ENCODE peak calls at places on chromosomes 12 and 14, in nine cellular contexts. W, Q, H, P, C, N, U, T and V are unnamed samples.

GRCh38 chr12:120514002-120514401 is 15.0 kb downstream of the COQ5 start:
- DNase-seq in T (no peak), W (no peak), H (no peak), N (no peak), C (no peak), Q (no peak), U (no peak), P (no peak), V (no peak)

GRCh38 chr12:15522574-15523187 is 200.4 kb downstream of the PTPRO start:
- DNase-seq in T (no peak), P (peak; percentile 29), Q (no peak), N (peak; percentile 79), H (no peak), C (peak; percentile 58), U (peak; percentile 39), W (no peak), V (peak; percentile 42)

GRCh38 chr12:19223695-19224094 is 94.2 kb downstream of the PLEKHA5 start:
- DNase-seq in T (no peak), N (no peak), W (no peak), Q (no peak), U (no peak), H (no peak), C (no peak), P (no peak), V (peak; percentile 44)

GRCh38 chr12:22744197-22744596 is 119.2 kb downstream of the ETNK1 start:
- DNase-seq in N (no peak), Q (no peak), P (no peak), H (no peak), T (no peak), U (no peak), C (no peak), W (no peak), V (no peak)

GRCh38 chr12:96205909-96206308 is 11.7 kb downstream of the ELK3 start:
- DNase-seq in W (no peak), H (no peak), P (no peak), U (no peak), N (no peak), C (no peak), Q (no peak), T (no peak), V (no peak)

GRCh38 chr12:113980537-113981337 is 14.6 kb upstream of the RBM19 start:
- DNase-seq in Q (peak; percentile 37), H (peak; percentile 35), U (peak; percentile 56), N (peak; percentile 41), C (peak; percentile 66), T (no peak), P (peak; percentile 51), W (no peak), V (peak; percentile 68)

GRCh38 chr12:54404061-54405004 is 14.7 kb downstream of the ITGA5 start:
- DNase-seq in Q (peak; percentile 62), P (no peak), U (peak; percentile 30), T (no peak), N (no peak), H (peak; percentile 61), W (peak; percentile 73), C (peak; percentile 25), V (peak; percentile 72)

GRCh38 chr12:123912415-123913385 is 59.9 kb downstream of the CCDC92 start:
- DNase-seq in N (no peak), T (no peak), P (no peak), U (no peak), C (peak; percentile 55), H (no peak), W (no peak), Q (no peak), V (peak; percentile 22)

GRCh38 chr14:67650694-67651093 is 23.7 kb downstream of the VTI1B start:
- DNase-seq in P (no peak), T (no peak), U (no peak), H (no peak), C (no peak), Q (no peak), N (no peak), W (no peak), V (peak; percentile 26)

GRCh38 chr12:3872800-3873636 is at the start of gene PARP11:
- DNase-seq in C (peak; percentile 98), N (peak; percentile 89), P (peak; percentile 89), H (peak; percentile 94), T (peak; percentile 98), W (peak; percentile 99), U (peak; percentile 93), Q (peak; percentile 97), V (peak; percentile 97)

GRCh38 chr12:68373836-68374314 is 41.7 kb upstream of the MDM1 start:
- DNase-seq in P (no peak), C (no peak), T (no peak), W (peak; percentile 50), N (no peak), H (peak; percentile 30), U (no peak), Q (no peak), V (no peak)

GRCh38 chr14:99224116-99224910 is 47.7 kb downstream of the BCL11B start:
- DNase-seq in T (no peak), W (no peak), U (no peak), C (no peak), N (no peak), Q (no peak), H (no peak), P (no peak), V (no peak)

GRCh38 chr14:91320266-91320665 is 75.8 kb upstream of the GPR68 start:
- DNase-seq in W (no peak), T (no peak), C (no peak), U (no peak), Q (no peak), P (no peak), H (no peak), N (no peak), V (no peak)

GRCh38 chr12:62581288-62582064 is 114.8 kb downstream of the MON2 start:
- DNase-seq in H (peak; percentile 29), N (no peak), T (peak; percentile 10), C (peak; percentile 53), Q (no peak), W (no peak), U (peak; percentile 62), P (peak; percentile 38), V (peak; percentile 69)

GRCh38 chr14:38108681-38109080 is 99.0 kb upstream of the SSTR1 start:
- DNase-seq in P (no peak), T (no peak), N (no peak), H (no peak), U (no peak), C (no peak), Q (no peak), W (no peak), V (peak; percentile 50)

GRCh38 chr12:39081910-39082309 is 176.5 kb upstream of the CPNE8 start:
- DNase-seq in C (no peak), W (no peak), H (no peak), P (no peak), Q (no peak), T (no peak), U (no peak), N (no peak), V (no peak)

GRCh38 chr14:60188115-60188514 is 22.9 kb upstream of the DHRS7 start:
- DNase-seq in H (no peak), C (no peak), U (no peak), T (no peak), Q (no peak), W (no peak), N (no peak), P (no peak), V (no peak)

GRCh38 chr14:68079941-68080697 is 260.5 kb downstream of the RAD51B start:
- DNase-seq in W (no peak), T (no peak), U (no peak), C (no peak), P (no peak), Q (no peak), H (no peak), N (no peak), V (peak; percentile 55)

GRCh38 chr12:131091413-131091975 is 137.8 kb downstream of the ADGRD1 start:
- DNase-seq in U (no peak), P (peak; percentile 73), T (peak; percentile 1), H (no peak), C (no peak), Q (no peak), W (peak; percentile 52), N (no peak), V (no peak)

GRCh38 chr14:21454843-21455550 is 926 bp downstream of the CHD8 start:
- DNase-seq in U (no peak), Q (no peak), N (no peak), T (no peak), W (no peak), H (no peak), P (no peak), C (peak; percentile 11), V (peak; percentile 15)

GRCh38 chr12:85632390-85632789 is 203.8 kb downstream of the RASSF9 start:
- DNase-seq in T (no peak), U (no peak), N (no peak), W (no peak), H (no peak), C (no peak), Q (no peak), P (no peak), V (peak; percentile 14)

GRCh38 chr12:121391619-121392324 is 8.1 kb upstream of the RNF34 start:
- DNase-seq in T (no peak), H (no peak), Q (peak; percentile 58), W (peak; percentile 77), C (peak; percentile 72), P (peak; percentile 64), U (peak; percentile 76), N (no peak), V (peak; percentile 72)

GRCh38 chr12:130838284-130838950 is 633 bp downstream of the STX2 start:
- DNase-seq in U (peak; percentile 20), C (peak; percentile 23), H (peak; percentile 15), P (peak; percentile 54), N (no peak), Q (peak; percentile 36), W (peak; percentile 47), T (peak; percentile 24), V (peak; percentile 38)

GRCh38 chr12:102061096-102061555 is 665 bp downstream of the WASHC3 start:
- DNase-seq in W (peak; percentile 76), H (peak; percentile 7), N (no peak), T (no peak), U (no peak), C (no peak), P (peak; percentile 41), Q (peak; percentile 54), V (peak; percentile 23)

GRCh38 chr14:69719501-69719951 is 47.4 kb upstream of the SRSF5 start:
- DNase-seq in Q (no peak), N (no peak), P (no peak), H (no peak), T (peak; percentile 49), W (no peak), C (no peak), U (peak; percentile 88), V (peak; percentile 95)

GRCh38 chr14:24297190-24297964 is 2.2 kb downstream of the DHRS1 start:
- DNase-seq in Q (no peak), H (no peak), W (no peak), U (no peak), N (no peak), T (no peak), C (peak; percentile 66), P (no peak), V (peak; percentile 60)

GRCh38 chr12:71014180-71014785 is 93.7 kb upstream of the PTPRR start:
- DNase-seq in C (peak; percentile 40), W (no peak), Q (no peak), U (peak; percentile 26), H (no peak), P (no peak), N (peak; percentile 6), T (no peak), V (peak; percentile 40)

GRCh38 chr12:132748319-132748718 is 13.3 kb downstream of the ANKLE2 start:
- DNase-seq in H (no peak), N (no peak), C (no peak), W (no peak), Q (no peak), P (no peak), U (no peak), T (no peak), V (no peak)

GRCh38 chr12:52121848-52122838 is 42.6 kb downstream of the SMIM41 start:
- DNase-seq in N (no peak), C (peak; percentile 52), Q (peak; percentile 71), T (peak; percentile 62), H (peak; percentile 76), U (peak; percentile 48), W (peak; percentile 75), P (peak; percentile 75), V (peak; percentile 68)

GRCh38 chr12:19003987-19004619 is 125.4 kb upstream of the PLEKHA5 start:
- DNase-seq in T (no peak), H (no peak), Q (no peak), U (no peak), C (no peak), N (no peak), W (no peak), P (no peak), V (no peak)